ENCODE peak calls at places on chromosomes 12 and 14, in five cellular contexts. One of them, this sample, is unnamed.

GRCh38 chr12:124036117-124037109 is 63.4 kb downstream of the ZNF664 start:
- DNase-seq in PC-3: peak; percentile 70
- DNase-seq in NCI-H1417: peak; percentile 56
- DNase-seq in substantia nigra: peak; percentile 10
- DNase-seq in activated T-cell treated with anti-CD3 and anti-CD28 coated beads for 24 hours: peak; percentile 35
- DNase-seq in this sample: peak; percentile 34

GRCh38 chr12:102769323-102769916 is 147.6 kb downstream of the PAH start:
- DNase-seq in activated T-cell treated with anti-CD3 and anti-CD28 coated beads for 24 hours: peak; percentile 10
- DNase-seq in NCI-H1417: peak; percentile 52
- DNase-seq in substantia nigra: peak; percentile 1
- DNase-seq in PC-3: peak; percentile 62
- DNase-seq in this sample: peak; percentile 30

GRCh38 chr14:99188721-99189120 is 83.3 kb downstream of the BCL11B start:
- DNase-seq in substantia nigra: no peak
- DNase-seq in NCI-H1417: peak; percentile 22
- DNase-seq in activated T-cell treated with anti-CD3 and anti-CD28 coated beads for 24 hours: no peak
- DNase-seq in PC-3: no peak
- DNase-seq in this sample: no peak

GRCh38 chr12:50066402-50066801 is 9.0 kb downstream of the ASIC1 start:
- DNase-seq in substantia nigra: no peak
- DNase-seq in PC-3: no peak
- DNase-seq in activated T-cell treated with anti-CD3 and anti-CD28 coated beads for 24 hours: no peak
- DNase-seq in NCI-H1417: no peak
- DNase-seq in this sample: peak; percentile 65

GRCh38 chr14:100881211-100882025 is 22.1 kb downstream of the RTL1 start:
- DNase-seq in NCI-H1417: no peak
- DNase-seq in substantia nigra: no peak
- DNase-seq in activated T-cell treated with anti-CD3 and anti-CD28 coated beads for 24 hours: no peak
- DNase-seq in PC-3: no peak
- DNase-seq in this sample: no peak

GRCh38 chr12:50120521-50120920 is 8.5 kb downstream of the COX14 start:
- DNase-seq in substantia nigra: no peak
- DNase-seq in activated T-cell treated with anti-CD3 and anti-CD28 coated beads for 24 hours: no peak
- DNase-seq in PC-3: no peak
- DNase-seq in NCI-H1417: no peak
- DNase-seq in this sample: no peak

GRCh38 chr12:26614217-26614616 is 218.8 kb downstream of the ITPR2 start:
- DNase-seq in NCI-H1417: peak; percentile 9
- DNase-seq in PC-3: peak; percentile 56
- DNase-seq in activated T-cell treated with anti-CD3 and anti-CD28 coated beads for 24 hours: no peak
- DNase-seq in substantia nigra: no peak
- DNase-seq in this sample: no peak

GRCh38 chr12:71186571-71187288 is 28.9 kb upstream of the TSPAN8 start:
- DNase-seq in PC-3: no peak
- DNase-seq in NCI-H1417: no peak
- DNase-seq in activated T-cell treated with anti-CD3 and anti-CD28 coated beads for 24 hours: no peak
- DNase-seq in substantia nigra: no peak
- DNase-seq in this sample: no peak

GRCh38 chr14:79279645-79280399 is 931.5 kb downstream of the DIO2 start:
- DNase-seq in PC-3: peak; percentile 40
- DNase-seq in activated T-cell treated with anti-CD3 and anti-CD28 coated beads for 24 hours: no peak
- DNase-seq in NCI-H1417: no peak
- DNase-seq in substantia nigra: no peak
- DNase-seq in this sample: no peak

GRCh38 chr14:92655802-92656201 is 92.6 kb downstream of the LGMN start:
- DNase-seq in PC-3: no peak
- DNase-seq in substantia nigra: no peak
- DNase-seq in activated T-cell treated with anti-CD3 and anti-CD28 coated beads for 24 hours: no peak
- DNase-seq in NCI-H1417: no peak
- DNase-seq in this sample: no peak

GRCh38 chr12:6426882-6427671 is 17.7 kb upstream of the CD27 start:
- DNase-seq in NCI-H1417: no peak
- DNase-seq in activated T-cell treated with anti-CD3 and anti-CD28 coated beads for 24 hours: peak; percentile 91
- DNase-seq in PC-3: no peak
- DNase-seq in substantia nigra: no peak
- DNase-seq in this sample: peak; percentile 93